ENCODE peak calls at places on chromosome 17, in four cellular contexts. G, U, J and Y are unnamed samples.
A peak's percentile ranks its signal among the peaks of the same experiment; 100 is the strongest.

GRCh38 chr17:5050281-5050680 is 15.1 kb upstream of the SLC52A1 start:
- DNase-seq in G (no peak), U (no peak), J (peak; percentile 61), Y (no peak)

GRCh38 chr17:44314869-44315661 is 6.7 kb downstream of the RUNDC3A start:
- DNase-seq in G (no peak), U (peak; percentile 40), J (no peak), Y (no peak)

GRCh38 chr17:31296156-31296555 is 883 bp downstream of the OMG start:
- DNase-seq in G (no peak), U (no peak), J (no peak), Y (no peak)

GRCh38 chr17:22512997-22513538 is 820.7 kb downstream of the KCNJ18 start:
- DNase-seq in G (no peak), U (no peak), J (no peak), Y (no peak)

GRCh38 chr17:29576214-29577008 is 7.9 kb downstream of the TP53I13 start:
- DNase-seq in G (peak; percentile 12), U (no peak), J (no peak), Y (no peak)

GRCh38 chr17:70098030-70098429 is 23.0 kb downstream of the KCNJ16 start:
- DNase-seq in G (no peak), U (no peak), J (no peak), Y (no peak)

GRCh38 chr17:30321314-30321713 is 12.5 kb downstream of the TMIGD1 start:
- DNase-seq in G (no peak), U (no peak), J (no peak), Y (no peak)

GRCh38 chr17:55547027-55547670 is 35.9 kb upstream of the SMIM36 start:
- DNase-seq in G (no peak), U (no peak), J (no peak), Y (no peak)

GRCh38 chr17:64938925-64939474 is 19.7 kb upstream of the LRRC37A3 start:
- DNase-seq in G (no peak), U (peak; percentile 64), J (no peak), Y (peak; percentile 76)

GRCh38 chr17:21089933-21090888 is 36.6 kb upstream of the DHRS7B start:
- DNase-seq in G (no peak), U (no peak), J (no peak), Y (no peak)

GRCh38 chr17:38885044-38885727 is 15.3 kb downstream of the LASP1 start:
- DNase-seq in G (no peak), U (no peak), J (no peak), Y (no peak)

GRCh38 chr17:76528528-76529223 is 8.8 kb downstream of the CYGB start:
- DNase-seq in G (peak; percentile 67), U (no peak), J (peak; percentile 62), Y (peak; percentile 76)

GRCh38 chr17:63785556-63785955 is 11.6 kb downstream of the DDX42 start:
- DNase-seq in G (no peak), U (no peak), J (no peak), Y (no peak)

GRCh38 chr17:50845260-50846147 is 10.1 kb downstream of the WFIKKN2 start:
- DNase-seq in G (no peak), U (no peak), J (no peak), Y (no peak)

GRCh38 chr17:12296120-12296727 is 275.5 kb downstream of the MAP2K4 start:
- DNase-seq in G (no peak), U (no peak), J (no peak), Y (no peak)

GRCh38 chr17:28745777-28746473 is 2.1 kb downstream of the TRAF4 start:
- DNase-seq in G (no peak), U (peak; percentile 85), J (no peak), Y (no peak)

GRCh38 chr17:14157822-14158221 is 78.8 kb downstream of the CDRT15 start:
- DNase-seq in G (no peak), U (no peak), J (no peak), Y (no peak)

GRCh38 chr17:44355310-44355640 is 8.4 kb downstream of the FAM171A2 start:
- DNase-seq in G (no peak), U (no peak), J (no peak), Y (no peak)

GRCh38 chr17:32525116-32525515 is 38.3 kb downstream of the CDK5R1 start:
- DNase-seq in G (no peak), U (no peak), J (no peak), Y (no peak)

GRCh38 chr17:49779730-49780220 is 8.7 kb upstream of the KAT7 start:
- DNase-seq in G (peak; percentile 20), U (no peak), J (peak; percentile 54), Y (no peak)

GRCh38 chr17:44754276-44754675 is 4.5 kb upstream of the ADAM11 start:
- DNase-seq in G (no peak), U (no peak), J (no peak), Y (no peak)

GRCh38 chr17:3896108-3897099 is 3.6 kb upstream of the CAMKK1 start:
- DNase-seq in G (peak; percentile 51), U (no peak), J (no peak), Y (no peak)

GRCh38 chr17:76438906-76439305 is 14.0 kb downstream of the UBE2O start:
- DNase-seq in G (no peak), U (no peak), J (no peak), Y (no peak)

GRCh38 chr17:13704333-13704732 is 102.6 kb upstream of the HS3ST3A1 start:
- DNase-seq in G (no peak), U (no peak), J (no peak), Y (no peak)

GRCh38 chr17:74206332-74206818 is 2.9 kb downstream of the RPL38 start:
- DNase-seq in G (no peak), U (no peak), J (no peak), Y (no peak)
- TF ChIP-seq POLR2A in G (no peak), U (no peak), J (no peak), Y (no peak)

DNA sequence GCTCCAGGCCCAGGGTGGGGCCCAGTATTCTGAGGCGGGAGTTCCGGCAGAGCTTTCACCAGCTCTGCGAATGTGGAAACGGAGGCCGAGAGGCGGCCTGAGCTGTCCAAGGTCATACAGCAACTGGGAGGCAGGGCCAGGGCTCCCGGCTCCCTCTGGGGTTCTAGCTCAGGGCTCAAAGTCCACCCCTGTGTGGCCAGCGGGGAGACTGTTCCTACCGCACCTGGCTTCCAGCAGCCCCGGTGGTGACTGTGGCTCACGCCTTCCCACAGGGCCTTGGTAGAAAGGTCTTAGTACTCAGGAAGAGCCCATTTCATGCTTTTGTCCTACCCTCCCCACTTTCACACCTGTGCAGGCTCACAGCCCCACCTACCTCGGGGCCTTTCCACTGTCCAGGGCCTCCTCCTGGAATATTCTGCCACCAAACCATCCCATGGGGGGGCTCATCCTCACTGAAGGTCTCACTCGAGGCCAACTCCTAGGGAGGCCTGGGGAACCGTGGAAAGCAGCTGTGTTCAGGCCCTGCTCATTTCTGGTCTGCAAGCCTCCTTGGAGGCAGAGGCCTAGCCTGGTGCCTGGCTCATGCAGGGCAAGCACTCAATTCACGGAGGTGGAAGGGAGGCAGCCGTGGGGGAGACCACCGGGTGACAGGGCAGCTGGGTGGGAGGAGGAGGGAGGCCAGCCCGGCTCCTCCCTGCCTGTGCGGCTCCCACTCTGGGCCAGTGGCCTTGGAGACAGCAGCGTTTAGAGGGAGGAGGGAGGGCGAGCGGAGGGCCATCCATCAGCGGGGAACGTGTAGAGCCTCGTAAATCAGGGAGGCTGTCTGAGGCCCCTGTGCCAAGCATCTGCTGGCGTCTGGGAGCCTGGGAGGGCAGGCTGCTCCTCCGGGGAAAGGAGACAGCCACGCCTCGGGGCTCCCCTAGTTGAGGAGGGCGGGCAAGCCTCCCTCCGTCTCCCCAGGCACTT is 12.7 kb upstream of the DOC2B start:
- DNase-seq in G (no peak), U (no peak), J (no peak), Y (no peak)
- TF ChIP-seq POLR2A in G (no peak), U (no peak), J (no peak), Y (no peak)

DNA sequence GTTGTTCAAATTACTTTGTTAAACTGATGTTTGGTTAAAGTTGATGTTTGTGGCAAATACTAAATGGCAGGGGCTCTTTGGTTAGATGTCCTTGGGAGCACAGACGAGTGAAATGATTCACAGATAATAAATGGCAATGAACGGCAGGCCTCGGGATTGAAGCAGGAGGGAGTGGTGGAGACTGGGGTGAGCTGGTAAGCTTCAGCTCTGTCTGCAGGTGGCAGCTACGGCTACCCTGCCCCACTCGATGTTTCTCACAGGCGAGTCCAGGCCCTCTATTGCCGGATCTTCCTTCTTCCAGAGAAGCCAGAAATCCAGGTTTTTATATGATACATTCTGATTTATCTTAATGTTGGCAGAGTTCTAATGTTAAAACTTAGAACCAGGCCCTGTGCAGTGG is 144.8 kb upstream of the CACNG5 start:
- DNase-seq in G (no peak), U (no peak), J (no peak), Y (no peak)
- TF ChIP-seq POLR2A in G (no peak), U (no peak), J (no peak), Y (no peak)

GRCh38 chr17:42112552-42113176 is at the start of gene DHX58:
- DNase-seq in G (peak; percentile 78), U (peak; percentile 81), J (peak; percentile 82), Y (peak; percentile 76)
- TF ChIP-seq POLR2A in G (peak; percentile 70), U (no peak), J (peak; percentile 30), Y (no peak)

GRCh38 chr17:78925234-78925633 is at the start of gene TIMP2:
- DNase-seq in G (peak; percentile 95), U (peak; percentile 87), J (peak; percentile 95), Y (peak; percentile 94)
- TF ChIP-seq POLR2A in G (no peak), U (no peak), J (peak; percentile 70), Y (peak; percentile 43)

GRCh38 chr17:82238562-82239201 is 9.8 kb downstream of the SLC16A3 start:
- DNase-seq in G (peak; percentile 80), U (peak; percentile 90), J (peak; percentile 84), Y (peak; percentile 85)

GRCh38 chr17:82235775-82236141 is 6.9 kb downstream of the SLC16A3 start:
- DNase-seq in G (peak; percentile 61), U (no peak), J (no peak), Y (no peak)

GRCh38 chr17:82237746-82238561 is 9.1 kb downstream of the SLC16A3 start:
- DNase-seq in G (peak; percentile 28), U (no peak), J (peak; percentile 39), Y (no peak)

GRCh38 chr17:82236142-82236971 is 7.5 kb downstream of the SLC16A3 start:
- DNase-seq in G (peak; percentile 68), U (peak; percentile 75), J (peak; percentile 69), Y (peak; percentile 81)

GRCh38 chr17:82237083-82237745 is 8.4 kb downstream of the SLC16A3 start:
- DNase-seq in G (peak; percentile 40), U (no peak), J (peak; percentile 29), Y (peak; percentile 66)
- TF ChIP-seq POLR2A in G (no peak), U (no peak), J (no peak), Y (no peak)

DNA sequence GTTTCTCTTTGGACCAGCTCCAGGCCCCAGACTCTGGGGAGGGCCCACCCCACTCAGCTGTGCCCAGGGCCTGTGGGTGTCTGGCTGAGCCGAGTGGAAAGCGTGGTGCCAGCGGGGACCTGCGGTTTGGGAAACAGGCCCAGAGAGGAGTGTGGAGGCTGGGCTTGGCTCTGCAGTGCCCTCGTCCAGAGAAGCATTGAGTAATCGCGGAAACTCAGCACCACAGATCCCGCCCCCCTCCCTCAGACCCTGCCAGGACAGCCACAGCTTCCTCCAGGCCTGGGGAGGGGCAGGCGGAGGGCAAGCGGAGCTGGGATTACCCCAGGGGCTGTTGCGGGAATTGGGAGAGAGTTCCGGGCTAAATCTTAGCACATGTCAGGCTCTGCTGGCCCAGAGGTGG is 14.6 kb upstream of the PITPNA start:
- DNase-seq in G (peak; percentile 85), U (peak; percentile 91), J (peak; percentile 85), Y (peak; percentile 92)
- TF ChIP-seq POLR2A in G (peak; percentile 21), U (no peak), J (no peak), Y (peak; percentile 32)